ENCODE peak calls at places on chromosomes 12 and 14, in six cellular contexts. J is adipocyte, B is AG04450, K is lower leg skin, Q is HCT116, P is astrocyte of the cerebellum. H is an unnamed sample.

GRCh38 chr12:13784504-13784903 is 196.9 kb downstream of the GRIN2B start:
- DNase-seq in J (no peak), B (no peak), K (no peak), Q (no peak), P (no peak), H (peak; percentile 2)

GRCh38 chr14:24861083-24861630 is 188.8 kb downstream of the STXBP6 start:
- DNase-seq in J (peak; percentile 61), B (no peak), K (no peak), Q (no peak), P (peak; percentile 90), H (peak; percentile 70)

GRCh38 chr14:65704850-65705249 is 292.3 kb downstream of the FUT8 start:
- DNase-seq in J (peak; percentile 1), B (no peak), K (no peak), Q (no peak), P (no peak), H (peak; percentile 42)

GRCh38 chr14:81236138-81236537 is 15.4 kb upstream of the GTF2A1 start:
- DNase-seq in J (no peak), B (no peak), K (no peak), Q (no peak), P (no peak), H (no peak)

GRCh38 chr14:89417469-89418225 is 614 bp upstream of the FOXN3 start:
- DNase-seq in J (peak; percentile 69), B (no peak), K (peak; percentile 92), Q (peak; percentile 54), P (no peak), H (peak; percentile 76)

GRCh38 chr12:92552412-92553108 is 150.2 kb upstream of the PLEKHG7 start:
- DNase-seq in J (no peak), B (no peak), K (no peak), Q (no peak), P (no peak), H (no peak)

GRCh38 chr12:11707535-11707934 is 58.1 kb downstream of the ETV6 start:
- DNase-seq in J (no peak), B (no peak), K (no peak), Q (no peak), P (no peak), H (no peak)

GRCh38 chr12:108214486-108214885 is 85.4 kb downstream of the WSCD2 start:
- DNase-seq in J (peak; percentile 63), B (no peak), K (no peak), Q (no peak), P (peak; percentile 3), H (peak; percentile 58)

GRCh38 chr14:93787465-93788306 is 599 bp downstream of the PRIMA1 start:
- DNase-seq in J (no peak), B (no peak), K (no peak), Q (no peak), P (no peak), H (no peak)

GRCh38 chr14:37246427-37246829 is 48.7 kb downstream of the MIPOL1 start:
- DNase-seq in J (peak; percentile 81), B (peak; percentile 27), K (no peak), Q (peak; percentile 39), P (peak; percentile 53), H (peak; percentile 69)

GRCh38 chr12:21971344-21971743 is 30.1 kb upstream of the ABCC9 start:
- DNase-seq in J (no peak), B (no peak), K (no peak), Q (no peak), P (no peak), H (no peak)

GRCh38 chr14:91227183-91227628 is 17.3 kb downstream of the GPR68 start:
- DNase-seq in J (no peak), B (no peak), K (no peak), Q (no peak), P (no peak), H (no peak)

DNA sequence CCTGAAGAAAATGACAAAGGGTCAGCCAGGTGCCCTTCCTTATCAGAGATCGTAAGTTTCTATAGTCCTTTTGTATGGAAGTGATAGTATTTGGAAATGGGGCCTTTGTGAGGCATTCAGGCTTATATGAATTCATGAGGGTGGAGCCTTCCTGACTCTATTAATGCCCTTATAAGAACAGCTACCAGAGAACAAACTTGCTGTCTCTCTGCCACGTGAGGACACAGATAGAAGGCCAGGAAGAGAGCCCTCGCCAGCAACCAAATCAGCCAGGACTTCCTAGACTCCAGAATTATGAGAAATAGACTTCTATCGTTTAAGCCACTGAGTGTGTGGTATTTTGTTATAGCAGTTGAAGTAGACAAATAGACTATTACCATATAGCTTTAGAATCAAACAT is 36.7 kb downstream of the TRMT5 start:
- DNase-seq in J (no peak), B (no peak), K (no peak), Q (no peak), P (no peak), H (peak; percentile 15)
- H3K4me3 ChIP-seq in J (no peak overlapping the region), B (no peak overlapping the region), K (no peak overlapping the region), Q (no peak overlapping the region), P (no peak overlapping the region), H (no peak overlapping the region)

GRCh38 chr12:109833307-109834189 is at the start of gene TRPV4:
- DNase-seq in J (peak; percentile 74), B (no peak), K (no peak), Q (no peak), P (no peak), H (peak; percentile 67)
- H3K4me3 ChIP-seq in J (peak within 1 kb of the TSS; percentile 82), B (peak within 1 kb of the TSS; percentile 70), K (peak within 1 kb of the TSS; percentile 31), Q (no peak within 1 kb of the TSS), P (peak within 1 kb of the TSS; percentile 55), H (peak within 1 kb of the TSS; percentile 73)

GRCh38 chr12:47729233-47729632 is 3.9 kb upstream of the ENDOU start:
- DNase-seq in J (peak; percentile 39), B (no peak), K (no peak), Q (no peak), P (no peak), H (peak; percentile 86)

GRCh38 chr12:47732504-47732903 is 7.2 kb upstream of the ENDOU start:
- DNase-seq in J (no peak), B (no peak), K (no peak), Q (no peak), P (no peak), H (no peak)

GRCh38 chr12:47733142-47733541 is 7.9 kb upstream of the ENDOU start:
- DNase-seq in J (no peak), B (no peak), K (no peak), Q (no peak), P (no peak), H (no peak)

GRCh38 chr12:47731723-47732122 is 6.4 kb upstream of the ENDOU start:
- DNase-seq in J (no peak), B (no peak), K (no peak), Q (no peak), P (no peak), H (peak; percentile 30)

DNA sequence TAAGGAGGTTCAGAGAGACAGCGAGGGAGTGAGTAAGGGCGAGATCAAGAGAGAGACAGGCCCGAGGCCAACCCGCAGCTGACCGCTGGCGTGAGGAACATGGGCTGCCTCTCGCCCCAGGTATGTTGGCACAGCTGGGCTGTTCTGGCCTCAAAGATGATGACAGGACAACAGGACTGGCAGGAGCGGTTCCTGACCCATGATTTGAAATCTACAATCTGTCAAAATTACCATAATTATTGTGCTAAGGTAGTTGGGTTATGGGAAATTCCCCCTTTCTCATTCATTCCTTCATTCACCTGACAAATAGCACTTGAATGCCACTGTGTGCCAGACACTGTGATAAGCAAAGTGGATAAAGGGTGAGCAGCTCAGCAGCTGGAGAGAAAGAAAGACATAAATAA is 5.1 kb upstream of the ENDOU start:
- DNase-seq in J (no peak), B (no peak), K (no peak), Q (no peak), P (no peak), H (peak; percentile 79)
- H3K4me3 ChIP-seq in J (no peak overlapping the region), B (no peak overlapping the region), K (no peak overlapping the region), Q (no peak overlapping the region), P (no peak overlapping the region), H (no peak overlapping the region)

DNA sequence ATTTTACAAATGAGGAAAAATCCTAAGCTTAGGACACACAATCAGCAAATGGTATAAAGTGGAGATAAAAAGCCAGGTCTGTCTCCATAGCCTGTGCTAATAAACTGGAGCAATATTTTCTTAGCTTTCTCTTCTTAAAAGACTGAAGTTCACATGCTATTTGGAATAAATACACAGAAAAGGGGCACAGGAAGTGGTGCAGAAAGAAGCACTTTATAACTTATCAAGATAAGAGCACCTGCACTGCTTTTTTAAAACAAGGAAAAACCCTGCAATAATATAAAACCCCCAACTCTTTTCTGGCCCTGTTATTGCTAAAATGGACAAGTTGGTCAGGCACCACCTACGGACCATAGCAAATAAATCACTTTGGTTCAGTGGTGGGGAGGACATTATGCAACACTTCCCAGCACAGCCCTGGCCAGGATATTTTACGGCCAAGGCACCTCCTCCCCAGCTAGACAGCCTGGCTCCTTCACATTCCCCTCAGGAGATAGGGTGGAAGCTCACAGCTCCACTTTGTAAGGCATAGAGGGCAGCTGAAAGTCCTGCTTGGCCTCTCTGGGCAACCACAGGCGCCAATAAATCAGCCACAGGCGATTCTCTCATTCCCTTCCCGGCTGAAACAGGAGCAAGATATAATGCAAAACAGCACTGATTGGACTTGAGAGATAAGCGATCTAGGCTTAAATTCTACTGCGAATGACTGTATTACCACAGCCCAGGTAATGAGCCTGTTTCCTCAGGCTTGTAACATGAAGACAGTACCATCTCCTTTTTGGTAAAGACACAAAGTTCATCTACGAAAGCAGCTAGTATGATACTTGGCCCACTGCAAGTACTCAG is 2.1 kb downstream of the ZBTB25 start:
- DNase-seq in J (peak; percentile 65), B (no peak), K (peak; percentile 91), Q (no peak), P (no peak), H (peak; percentile 79)
- H3K4me3 ChIP-seq in J (peak overlapping the region; percentile 92), B (peak overlapping the region; percentile 25), K (no peak overlapping the region), Q (peak overlapping the region; percentile 74), P (peak overlapping the region; percentile 1), H (peak overlapping the region; percentile 91)

DNA sequence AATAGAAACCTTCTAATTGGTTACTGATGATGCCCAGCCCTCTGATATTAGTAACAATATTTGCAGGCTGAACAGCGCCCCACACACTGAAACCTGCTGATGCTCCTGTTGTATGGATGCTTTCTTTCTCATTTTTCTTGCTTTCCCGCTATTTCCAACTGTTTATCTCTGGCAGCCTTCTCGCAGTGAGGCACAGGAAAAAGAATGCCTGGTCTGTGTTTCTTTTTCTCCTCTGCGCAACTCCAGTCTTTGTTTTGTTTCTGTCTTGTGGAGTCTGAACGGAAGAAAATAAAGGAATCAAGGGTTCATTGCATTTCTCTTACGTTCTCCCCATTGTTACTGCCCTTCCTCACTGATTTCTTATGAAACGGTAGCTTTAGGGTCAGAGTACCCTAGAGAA is 451.2 kb downstream of the EGLN3 start:
- DNase-seq in J (no peak), B (no peak), K (no peak), Q (no peak), P (no peak), H (no peak)
- H3K4me3 ChIP-seq in J (no peak overlapping the region), B (no peak overlapping the region), K (no peak overlapping the region), Q (no peak overlapping the region), P (no peak overlapping the region), H (no peak overlapping the region)

DNA sequence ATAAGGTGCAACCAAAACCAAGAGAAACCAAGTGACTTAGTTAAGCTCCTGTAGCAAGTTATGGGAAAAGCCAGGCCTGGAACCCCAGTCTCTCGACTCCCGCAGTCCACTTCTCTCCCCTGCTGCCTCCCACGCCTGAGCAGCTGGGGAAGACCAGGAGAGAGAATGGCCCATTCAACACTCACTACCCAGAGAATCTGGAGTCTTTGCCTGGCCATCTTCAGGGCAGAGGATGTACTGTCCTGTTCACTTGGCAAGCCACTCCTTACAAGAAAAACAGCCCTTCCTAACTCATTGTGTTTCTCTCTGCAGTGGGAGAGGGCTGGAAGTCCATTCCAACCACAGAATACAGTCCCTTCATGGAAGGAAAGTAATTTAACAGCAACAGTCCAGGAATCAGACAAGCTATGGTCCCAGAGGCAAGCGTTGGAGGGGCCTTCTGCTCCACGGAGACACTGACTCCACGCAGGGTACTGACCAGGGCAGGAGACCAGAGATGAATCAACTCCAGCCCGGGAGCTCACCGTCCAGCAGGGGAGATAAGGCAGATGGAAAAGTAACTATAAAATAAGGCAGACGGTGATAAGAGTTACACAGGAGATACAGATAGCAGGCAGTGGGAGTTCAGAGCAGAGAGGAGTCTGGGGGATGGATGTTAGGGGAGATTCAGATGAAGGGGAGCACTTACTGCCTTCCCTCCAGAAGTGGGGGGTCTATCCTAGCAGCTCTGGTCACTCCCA is 1.6 kb downstream of the PITPNM2 start:
- DNase-seq in J (no peak), B (no peak), K (peak; percentile 84), Q (no peak), P (no peak), H (peak; percentile 46)
- H3K4me3 ChIP-seq in J (peak overlapping the region; percentile 84), B (peak overlapping the region; percentile 66), K (no peak overlapping the region), Q (peak overlapping the region; percentile 72), P (peak overlapping the region; percentile 56), H (no peak overlapping the region)

H was measured in GM23248.